ENCODE peak calls at places on chromosomes 6 and 20, in ten cellular contexts. F is heart left ventricle, L is HCT116, H is adrenal gland, U is uterus, S is spleen, X is right lobe of liver, W is IMR-90, R is suprapubic skin, N is GM12892. Y is an unnamed sample.

GRCh38 chr20:63624486-63624885 is 2.4 kb downstream of the GMEB2 start:
- DNase-seq in R (no peak), U (no peak), X (peak; percentile 15), S (peak; percentile 63), N (no peak), H (peak; percentile 5), F (no peak), W (peak; percentile 49), L (no peak), Y (no peak)

GRCh38 chr20:62987114-62987513 is 19.6 kb downstream of the BHLHE23 start:
- DNase-seq in S (no peak), X (no peak), L (no peak), R (no peak), F (no peak), W (no peak), N (no peak), H (no peak), U (no peak), Y (no peak)

GRCh38 chr20:37868998-37869861 is 33.7 kb upstream of the VSTM2L start:
- DNase-seq in R (no peak), L (no peak), X (no peak), F (no peak), U (no peak), N (no peak), S (peak; percentile 45), W (no peak), H (no peak), Y (no peak)

GRCh38 chr6:43129434-43130194 is 41.5 kb upstream of the SRF start:
- DNase-seq in L (no peak), W (peak; percentile 35), X (no peak), H (no peak), R (no peak), U (peak; percentile 51), S (no peak), N (no peak), F (peak; percentile 50), Y (no peak)

GRCh38 chr6:163705923-163706322 is 291.4 kb downstream of the QKI start:
- DNase-seq in S (no peak), N (no peak), F (no peak), L (no peak), X (no peak), U (no peak), W (no peak), R (no peak), H (no peak), Y (peak; percentile 29)

GRCh38 chr6:74343804-74344203 is 647.8 kb downstream of the CD109 start:
- DNase-seq in H (no peak), S (no peak), R (no peak), N (no peak), X (no peak), L (peak; percentile 4), U (no peak), W (no peak), F (no peak), Y (no peak)

GRCh38 chr6:116011520-116011919 is 49.2 kb downstream of the FRK start:
- DNase-seq in X (no peak), W (no peak), N (no peak), H (no peak), U (no peak), L (peak; percentile 89), R (no peak), S (no peak), F (no peak), Y (no peak)

GRCh38 chr6:21240709-21241108 is 352.8 kb upstream of the SOX4 start:
- DNase-seq in S (no peak), W (peak; percentile 15), U (no peak), L (no peak), R (no peak), H (no peak), N (no peak), F (no peak), X (no peak), Y (no peak)

GRCh38 chr20:60007452-60007851 is 49.2 kb downstream of the CDH26 start:
- DNase-seq in W (no peak), S (no peak), H (no peak), F (peak; percentile 51), U (no peak), N (no peak), R (no peak), L (no peak), X (no peak), Y (no peak)
- TF ChIP-seq POLR2A in W (no peak), S (no peak), H (no peak), F (no peak), U (no peak), N (no peak), R (no peak), L (no peak), X (no peak), Y (no peak)

DNA sequence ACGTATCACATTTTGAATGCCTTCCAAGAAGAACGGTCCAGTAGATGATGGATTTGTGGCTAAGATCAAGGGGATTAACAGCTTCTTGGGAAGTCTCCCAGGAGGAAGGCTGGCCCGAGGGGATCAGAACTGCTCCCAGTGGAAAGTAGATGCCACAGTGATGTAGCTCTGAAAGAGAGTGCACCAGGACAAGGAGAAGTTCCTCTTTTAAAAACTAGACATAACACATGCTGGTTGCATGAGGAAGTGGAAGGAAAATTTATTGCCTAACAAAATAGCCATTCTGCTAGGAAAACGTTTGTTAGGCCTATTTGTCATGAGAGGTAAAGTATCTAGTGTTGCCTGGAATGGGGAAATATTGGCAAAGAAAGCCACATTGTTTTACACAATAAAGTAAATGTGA is 87.8 kb downstream of the CDH26 start:
- DNase-seq in N (no peak), W (peak; percentile 72), L (no peak), S (no peak), F (no peak), H (no peak), X (no peak), U (no peak), R (no peak), Y (no peak)
- TF ChIP-seq POLR2A in N (no peak), W (no peak), L (no peak), S (no peak), F (no peak), H (no peak), X (no peak), U (no peak), R (no peak), Y (no peak)

GRCh38 chr20:46512943-46513844 is at the start of gene ZNF334:
- DNase-seq in W (peak; percentile 8), X (peak; percentile 63), R (no peak), H (peak; percentile 77), N (peak; percentile 29), F (peak; percentile 81), U (peak; percentile 70), L (no peak), S (peak; percentile 77), Y (peak; percentile 85)
- TF ChIP-seq POLR2A in W (no peak), X (peak; percentile 18), R (no peak), H (peak; percentile 13), N (no peak), F (peak; percentile 26), U (no peak), L (no peak), S (no peak), Y (no peak)

GRCh38 chr20:50731055-50731929 is at the start of gene PARD6B:
- DNase-seq in U (peak; percentile 96), F (peak; percentile 97), L (peak; percentile 99), S (peak; percentile 99), W (peak; percentile 92), N (peak; percentile 98), R (peak; percentile 97), H (peak; percentile 98), X (peak; percentile 99), Y (peak; percentile 96)
- TF ChIP-seq POLR2A in U (peak; percentile 2), F (peak; percentile 74), L (peak; percentile 35), S (peak; percentile 53), W (no peak), N (peak; percentile 51), R (peak; percentile 28), H (peak; percentile 72), X (peak; percentile 90), Y (no peak)

DNA sequence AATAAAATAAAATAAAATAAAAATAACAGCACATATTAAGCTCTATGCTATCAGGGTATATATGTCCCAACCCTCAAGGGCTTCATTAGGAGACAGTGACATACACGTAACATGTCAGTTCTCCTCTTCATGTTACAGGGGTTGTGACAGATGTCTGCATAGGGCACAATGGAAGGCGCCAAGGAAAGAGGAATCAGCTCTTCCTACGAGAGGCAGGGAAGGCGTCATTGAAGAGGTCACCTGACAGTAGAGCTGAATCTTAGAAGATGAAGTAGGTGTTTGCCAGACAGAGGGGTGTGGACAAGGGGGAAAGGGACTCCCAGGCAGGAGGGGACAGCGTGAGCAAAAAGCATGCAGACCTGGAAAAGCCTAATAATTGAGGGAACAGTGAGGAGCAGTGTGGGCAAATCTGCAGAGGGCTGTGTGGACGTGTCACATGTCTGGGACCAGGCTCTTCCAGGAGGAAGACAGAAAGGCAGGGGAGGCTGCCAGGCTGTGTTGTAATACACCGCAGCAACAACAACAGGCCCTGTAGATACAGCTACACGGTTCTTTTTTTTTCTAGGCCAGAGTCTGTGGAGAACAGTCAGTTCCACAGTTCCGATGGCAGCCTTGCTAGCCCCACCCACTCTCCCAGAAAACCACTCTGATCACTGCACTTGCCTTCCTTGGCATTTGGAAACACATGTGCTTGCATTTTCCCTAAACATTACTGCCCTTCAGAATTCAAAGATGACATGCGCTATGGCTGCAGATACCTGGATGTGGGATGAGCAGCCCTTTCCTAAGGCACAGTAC is 2.5 kb upstream of the FKBP5 start:
- DNase-seq in L (no peak), H (peak; percentile 89), N (no peak), S (peak; percentile 81), W (peak; percentile 44), X (peak; percentile 91), R (peak; percentile 94), U (peak; percentile 90), F (peak; percentile 91), Y (peak; percentile 96)
- TF ChIP-seq POLR2A in L (no peak), H (peak; percentile 22), N (no peak), S (no peak), W (no peak), X (peak; percentile 24), R (peak; percentile 29), U (no peak), F (no peak), Y (no peak)

DNA sequence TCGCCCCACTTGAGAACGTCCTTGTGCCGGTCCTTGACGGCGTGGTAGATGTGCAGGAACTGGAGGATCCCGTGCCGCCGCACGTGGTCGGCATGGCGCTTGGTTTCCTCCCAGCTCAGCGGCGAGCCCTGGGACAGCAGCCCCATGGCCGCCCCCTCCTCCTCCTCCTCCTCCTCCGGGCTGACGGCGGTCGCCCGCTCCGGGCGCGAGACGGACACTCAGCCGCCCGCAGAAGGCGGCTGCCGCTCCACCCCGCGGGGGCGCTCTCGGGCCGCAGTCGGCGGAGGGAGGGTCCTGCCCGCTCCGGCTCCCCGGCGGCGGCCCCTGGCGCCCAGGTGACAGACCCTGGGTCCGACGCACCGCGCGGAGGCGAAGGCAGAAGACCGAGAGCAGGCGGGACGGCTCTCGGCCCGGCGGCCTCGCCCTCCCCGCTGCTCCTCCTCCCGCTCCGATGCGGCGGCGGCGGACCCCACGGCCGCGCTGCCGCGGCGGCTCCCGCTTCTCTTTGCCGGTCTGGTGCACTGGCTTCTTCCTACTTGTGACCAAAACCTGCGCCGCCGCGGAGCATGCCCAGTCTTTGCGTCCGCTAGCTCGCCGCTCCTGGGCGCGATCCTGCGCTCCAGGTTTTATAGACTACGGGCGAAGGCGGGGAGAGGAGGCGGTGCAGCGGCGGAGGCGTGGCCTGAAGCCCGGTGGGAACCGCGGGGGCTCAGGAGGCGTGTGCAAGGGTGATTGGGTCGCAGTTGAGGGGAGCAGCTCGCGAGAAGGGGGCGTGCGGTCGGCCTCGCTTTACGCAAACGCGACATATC is at the start of gene GCLC:
- DNase-seq in R (peak; percentile 97), W (peak; percentile 95), X (peak; percentile 96), L (peak; percentile 93), H (peak; percentile 93), U (peak; percentile 95), F (peak; percentile 96), N (peak; percentile 72), S (peak; percentile 97), Y (peak; percentile 91)
- TF ChIP-seq POLR2A in R (peak; percentile 64), W (peak; percentile 94), X (peak; percentile 98), L (peak; percentile 80), H (peak; percentile 97), U (peak; percentile 87), F (peak; percentile 94), N (peak; percentile 74), S (peak; percentile 91), Y (no peak)

Y was measured in lower leg skin.